ENCODE peak calls at places on chromosomes 13 and 19, in six cellular contexts. A, G, S, E, C and R are unnamed samples. For H3K4me1, the result is how much of the 10 kb centered on the place peaks cover.

GRCh38 chr13:44004881-44005280 is 125.2 kb downstream of the LACC1 start:
- DNase-seq in A (no peak), G (no peak), S (no peak), E (no peak), C (no peak), R (no peak)

GRCh38 chr13:31174018-31174417 is 12.3 kb upstream of the HSPH1 start:
- DNase-seq in A (no peak), G (peak), S (no peak), E (no peak), C (no peak), R (no peak)

GRCh38 chr13:98672947-98673545 is 79.4 kb downstream of the SLC15A1 start:
- DNase-seq in A (peak), G (peak), S (peak), E (peak), C (peak), R (peak)

GRCh38 chr13:57286511-57287098 is 119.6 kb downstream of the PRR20E start:
- DNase-seq in A (no peak), G (no peak), S (no peak), E (no peak), C (no peak), R (no peak)

GRCh38 chr19:43731854-43732253 is 16.0 kb downstream of the IRGC start:
- DNase-seq in A (no peak), G (no peak), S (no peak), E (no peak), C (no peak), R (no peak)

GRCh38 chr19:46861691-46862503 is 1.1 kb downstream of the ARHGAP35 start:
- DNase-seq in A (no peak), G (no peak), S (no peak), E (no peak), C (no peak), R (no peak)

GRCh38 chr19:46660008-46660517 is 919 bp downstream of the DACT3 start:
- DNase-seq in A (peak), G (no peak), S (peak), E (no peak), C (no peak), R (no peak)

GRCh38 chr13:112588490-112589297 is 741 bp upstream of the TUBGCP3 start:
- DNase-seq in A (no peak), G (no peak), S (no peak), E (no peak), C (no peak), R (no peak)

GRCh38 chr19:45842198-45842597 is 20.7 kb downstream of the SYMPK start:
- DNase-seq in A (no peak), G (no peak), S (no peak), E (no peak), C (no peak), R (no peak)

GRCh38 chr19:29590278-29590677 is 15.8 kb upstream of the POP4 start:
- DNase-seq in A (no peak), G (no peak), S (no peak), E (no peak), C (no peak), R (no peak)

GRCh38 chr13:38872693-38873092 is 117.9 kb downstream of the STOML3 start:
- DNase-seq in A (peak), G (peak), S (no peak), E (peak), C (no peak), R (no peak)

GRCh38 chr19:8325454-8325853 is 4.2 kb downstream of the RPS28 start:
- DNase-seq in A (no peak), G (no peak), S (no peak), E (no peak), C (no peak), R (no peak)

GRCh38 chr19:45505151-45505995 is 1.9 kb upstream of the VASP start:
- DNase-seq in A (no peak), G (no peak), S (no peak), E (no peak), C (no peak), R (no peak)

GRCh38 chr13:43006893-43007631 is 15.0 kb upstream of the EPSTI1 start:
- DNase-seq in A (no peak), G (peak), S (no peak), E (no peak), C (no peak), R (no peak)

GRCh38 chr19:44582581-44583265 is 30.6 kb upstream of the IGSF23 start:
- DNase-seq in A (no peak), G (no peak), S (no peak), E (peak), C (no peak), R (no peak)

GRCh38 chr19:56664511-56664910 is 7.0 kb downstream of the ZNF835 start:
- DNase-seq in A (no peak), G (no peak), S (no peak), E (no peak), C (no peak), R (no peak)

GRCh38 chr13:111549464-111549863 is 229.0 kb downstream of the TEX29 start:
- DNase-seq in A (no peak), G (no peak), S (no peak), E (no peak), C (no peak), R (no peak)

GRCh38 chr13:38415233-38415632 is 65.6 kb downstream of the UFM1 start:
- DNase-seq in A (no peak), G (no peak), S (no peak), E (no peak), C (no peak), R (no peak)

GRCh38 chr13:35690546-35690945 is 214.1 kb upstream of the MAB21L1 start:
- DNase-seq in A (no peak), G (no peak), S (no peak), E (no peak), C (no peak), R (peak)

GRCh38 chr13:21677075-21677628 is 6.3 kb downstream of the FGF9 start:
- DNase-seq in A (no peak), G (no peak), S (no peak), E (no peak), C (no peak), R (no peak)

GRCh38 chr13:76622336-76623045 is 263.7 kb downstream of the KCTD12 start:
- DNase-seq in A (no peak), G (no peak), S (peak), E (no peak), C (peak), R (no peak)

GRCh38 chr19:35135389-35135909 is 590 bp upstream of the LGI4 start:
- DNase-seq in A (peak), G (peak), S (peak), E (peak), C (peak), R (peak)

GRCh38 chr13:93364166-93364565 is 137.6 kb downstream of the GPC6 start:
- DNase-seq in A (no peak), G (no peak), S (no peak), E (no peak), C (no peak), R (no peak)

GRCh38 chr13:25886438-25887214 is 165.2 kb downstream of the SHISA2 start:
- DNase-seq in A (no peak), G (no peak), S (no peak), E (no peak), C (no peak), R (no peak)

GRCh38 chr19:39852882-39853281 is 6.7 kb upstream of the FBL start:
- DNase-seq in A (no peak), G (no peak), S (no peak), E (no peak), C (no peak), R (no peak)

GRCh38 chr13:94417294-94417693 is 62.2 kb downstream of the DCT start:
- DNase-seq in A (no peak), G (no peak), S (no peak), E (no peak), C (no peak), R (no peak)

GRCh38 chr19:11331502-11331901 is 8.0 kb downstream of the RAB3D start:
- DNase-seq in A (no peak), G (no peak), S (no peak), E (no peak), C (no peak), R (no peak)

GRCh38 chr19:54804571-54804970 is 1.2 kb downstream of the KIR2DL4 start:
- DNase-seq in A (no peak), G (no peak), S (no peak), E (no peak), C (no peak), R (no peak)

GRCh38 chr19:4369888-4370260 is 26.5 kb downstream of the MPND start:
- DNase-seq in A (no peak), G (no peak), S (no peak), E (no peak), C (no peak), R (no peak)

DNA sequence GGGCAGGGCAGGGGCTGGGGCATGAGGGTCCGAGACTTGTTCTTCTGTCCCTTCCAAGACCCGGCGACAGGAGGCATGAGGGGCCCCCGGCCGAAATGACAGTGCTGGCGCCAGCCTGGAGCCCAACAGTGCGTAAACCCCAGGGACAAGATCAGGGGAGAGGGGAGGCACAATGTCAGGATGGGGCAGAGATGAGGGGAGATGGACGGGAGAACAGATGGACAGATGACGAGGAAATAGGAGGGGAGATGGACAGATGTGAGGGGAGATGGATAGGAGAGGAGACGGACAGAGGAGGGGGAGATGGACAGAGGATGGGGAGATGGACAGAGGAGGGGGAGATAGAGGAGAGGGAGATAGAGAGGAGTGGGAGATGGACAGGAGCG is 523 bp downstream of the FLT3LG start:
- DNase-seq in A (no peak), G (no peak), S (no peak), E (no peak), C (no peak), R (no peak)
- H3K27ac ChIP-seq in A (no peak), G (no peak), S (peak), E (peak), C (peak), R (peak)

DNA sequence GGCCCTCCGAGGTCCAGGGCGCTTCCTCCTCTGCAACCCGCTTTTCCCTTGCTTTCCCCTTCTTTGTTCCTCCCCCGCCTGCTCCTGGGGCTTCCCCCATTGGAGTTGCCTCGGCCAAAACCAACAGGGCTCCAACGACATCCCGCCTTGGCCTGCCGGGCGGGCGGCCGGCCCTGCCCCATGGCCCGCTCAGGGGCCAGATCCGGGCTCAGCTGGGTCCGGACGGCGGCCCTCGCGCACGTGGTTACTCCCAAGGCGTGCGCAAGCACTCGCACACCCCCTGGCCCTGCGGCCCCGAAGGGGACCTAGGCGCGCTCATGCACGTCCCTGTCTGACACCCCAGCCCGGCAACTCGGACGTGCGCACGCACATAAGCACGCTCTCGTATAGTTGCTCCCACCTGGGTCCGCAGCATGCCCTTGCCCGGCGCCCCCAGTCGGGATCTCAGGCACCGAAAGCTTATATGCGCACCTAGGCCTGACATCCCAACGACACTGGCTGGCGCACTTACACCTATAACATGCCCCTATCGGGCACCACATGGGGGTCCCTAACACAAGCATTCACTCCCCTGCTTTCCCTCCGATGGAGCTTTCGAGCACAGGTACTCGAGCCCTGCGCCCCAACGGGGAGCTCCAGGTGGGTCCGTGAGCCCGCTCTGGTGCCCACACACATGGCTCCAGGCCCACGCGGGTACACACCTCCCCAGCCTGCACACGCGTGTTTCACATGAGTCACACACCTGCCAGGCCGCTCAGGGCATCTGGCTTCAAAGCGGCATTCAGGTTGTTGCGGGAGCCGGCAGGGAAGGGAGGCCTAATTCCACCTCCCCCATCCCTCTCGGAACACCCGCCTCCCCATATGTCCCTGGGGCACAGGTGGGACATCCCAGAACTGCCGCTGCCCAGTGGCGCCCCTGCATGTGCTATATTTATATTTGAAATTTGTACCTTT is 15.0 kb downstream of the NFIX start:
- DNase-seq in A (no peak), G (no peak), S (peak), E (no peak), C (no peak), R (peak)
- H3K4me1 ChIP-seq in A (under half), G (under half), S (half or more), E (under half), C (half or more), R (half or more)

GRCh38 chr13:67934615-67935330 is 704.6 kb upstream of the PCDH9 start:
- DNase-seq in A (no peak), G (no peak), S (no peak), E (no peak), C (no peak), R (no peak)
- H3K27ac ChIP-seq in A (no peak), G (no peak), S (no peak), E (no peak), C (no peak), R (no peak)

GRCh38 chr13:73058432-73058740 is 419 bp upstream of the KLF5 start:
- DNase-seq in A (no peak), G (no peak), S (no peak), E (no peak), C (no peak), R (no peak)
- H3K4me1 ChIP-seq in A (under half), G (under half), S (under half), E (under half), C (under half), R (under half)

DNA sequence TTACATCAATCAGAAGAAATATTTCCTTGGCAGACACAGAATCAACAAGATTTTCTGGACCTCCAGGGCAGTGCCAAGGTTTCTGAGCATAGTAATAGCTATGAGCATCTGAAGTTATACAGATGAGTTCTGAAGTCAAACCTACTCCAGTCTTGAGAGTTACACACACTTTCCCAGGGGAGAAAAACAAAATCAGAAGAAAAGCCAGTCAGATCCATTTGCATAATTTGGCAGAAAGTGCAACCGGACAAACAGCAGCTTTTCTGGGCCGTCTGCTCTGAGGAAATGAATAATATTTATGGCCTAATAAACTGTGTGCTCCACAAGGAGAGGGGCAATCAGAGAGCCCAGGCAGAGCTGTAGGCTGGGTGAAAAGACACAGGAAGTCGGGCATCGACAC is 93.1 kb downstream of the KL start:
- DNase-seq in A (no peak), G (no peak), S (no peak), E (no peak), C (no peak), R (no peak)
- H3K27ac ChIP-seq in A (no peak), G (no peak), S (peak), E (no peak), C (peak), R (peak)

GRCh38 chr19:18203408-18203862 is 407 bp downstream of the RAB3A start:
- DNase-seq in A (no peak), G (no peak), S (peak), E (no peak), C (peak), R (no peak)

GRCh38 chr19:18205180-18205915 is 1.5 kb upstream of the RAB3A start:
- DNase-seq in A (no peak), G (no peak), S (peak), E (no peak), C (peak), R (peak)

GRCh38 chr19:18204394-18205179 is 745 bp upstream of the RAB3A start:
- DNase-seq in A (peak), G (no peak), S (no peak), E (no peak), C (no peak), R (no peak)

GRCh38 chr19:18203863-18204393 is at the start of gene RAB3A:
- DNase-seq in A (peak), G (peak), S (peak), E (peak), C (peak), R (peak)

GRCh38 chr19:18202759-18203407 is 959 bp downstream of the RAB3A start:
- DNase-seq in A (no peak), G (no peak), S (no peak), E (no peak), C (no peak), R (no peak)
- H3K4me1 ChIP-seq in A (under half), G (under half), S (under half), E (under half), C (under half), R (under half)